ENCODE peak calls at places on chromosomes 2 and 18, in nine cellular contexts. K is neuronal stem cell, X is A549, W is RWPE1, H is SJCRH30, B is GM23248, L is heart left ventricle, Y is GM12878, E is substantia nigra. Z is an unnamed sample.

GRCh38 chr2:218888341-218888740 is 7.7 kb downstream of the WNT10A start:
- DNase-seq in K (no peak), X (no peak), W (no peak), H (no peak), B (no peak), L (no peak), Y (no peak), E (no peak), Z (no peak)

GRCh38 chr2:121731366-121731765 is 5.3 kb downstream of the NIFK start:
- DNase-seq in K (no peak), X (no peak), W (no peak), H (no peak), B (no peak), L (no peak), Y (no peak), E (no peak), Z (no peak)

GRCh38 chr2:26820932-26821331 is 27.0 kb upstream of the DPYSL5 start:
- DNase-seq in K (no peak), X (no peak), W (no peak), H (no peak), B (no peak), L (no peak), Y (no peak), E (no peak), Z (no peak)

GRCh38 chr2:141707486-141707885 is 423.3 kb downstream of the LRP1B start:
- DNase-seq in K (no peak), X (no peak), W (no peak), H (no peak), B (no peak), L (no peak), Y (no peak), E (no peak), Z (no peak)

GRCh38 chr2:177596866-177597265 is 204.3 kb downstream of the AGPS start:
- DNase-seq in K (no peak), X (no peak), W (no peak), H (no peak), B (no peak), L (no peak), Y (no peak), E (no peak), Z (no peak)

GRCh38 chr2:164839914-164840457 is 1.6 kb downstream of the COBLL1 start:
- DNase-seq in K (no peak), X (no peak), W (peak), H (peak), B (peak), L (no peak), Y (no peak), E (no peak), Z (peak)

GRCh38 chr2:176852667-176853066 is 359.9 kb upstream of the HNRNPA3 start:
- DNase-seq in K (no peak), X (no peak), W (no peak), H (no peak), B (no peak), L (no peak), Y (no peak), E (no peak), Z (no peak)

GRCh38 chr2:121008978-121009377 is 273.3 kb downstream of the GLI2 start:
- DNase-seq in K (no peak), X (no peak), W (no peak), H (no peak), B (no peak), L (no peak), Y (no peak), E (no peak), Z (no peak)

GRCh38 chr2:68345129-68345875 is 19.8 kb upstream of the PLEK start:
- DNase-seq in K (no peak), X (no peak), W (no peak), H (peak), B (no peak), L (no peak), Y (no peak), E (no peak), Z (no peak)

GRCh38 chr2:15076668-15077067 is 444.2 kb downstream of the LRATD1 start:
- DNase-seq in K (no peak), X (no peak), W (no peak), H (no peak), B (no peak), L (no peak), Y (no peak), E (no peak), Z (no peak)

GRCh38 chr2:43000242-43001054 is 208.1 kb upstream of the HAAO start:
- DNase-seq in K (no peak), X (no peak), W (no peak), H (peak), B (no peak), L (no peak), Y (no peak), E (peak), Z (no peak)

GRCh38 chr2:60873381-60873780 is 8.0 kb upstream of the REL start:
- DNase-seq in K (no peak), X (no peak), W (no peak), H (no peak), B (no peak), L (no peak), Y (peak), E (no peak), Z (no peak)

GRCh38 chr2:57330447-57330846 is 716.2 kb upstream of the VRK2 start:
- DNase-seq in K (no peak), X (no peak), W (peak), H (no peak), B (peak), L (no peak), Y (no peak), E (no peak), Z (no peak)

GRCh38 chr2:220341014-220341413 is 713.6 kb downstream of the SLC4A3 start:
- DNase-seq in K (no peak), X (no peak), W (no peak), H (no peak), B (no peak), L (no peak), Y (no peak), E (no peak), Z (no peak)

GRCh38 chr2:212922701-212923100 is 228.7 kb downstream of the IKZF2 start:
- DNase-seq in K (no peak), X (no peak), W (no peak), H (no peak), B (peak), L (no peak), Y (no peak), E (no peak), Z (no peak)

GRCh38 chr18:50973367-50974126 is 5.7 kb downstream of the ELAC1 start:
- DNase-seq in K (no peak), X (peak), W (peak), H (no peak), B (peak), L (no peak), Y (no peak), E (no peak), Z (peak)

GRCh38 chr2:37377187-37377532 is 32.7 kb downstream of the QPCT start:
- DNase-seq in K (no peak), X (no peak), W (no peak), H (no peak), B (peak), L (no peak), Y (peak), E (no peak), Z (no peak)

GRCh38 chr18:7803956-7804469 is 236.9 kb downstream of the PTPRM start:
- DNase-seq in K (no peak), X (no peak), W (no peak), H (no peak), B (no peak), L (no peak), Y (no peak), E (no peak), Z (no peak)

GRCh38 chr2:85601771-85602475 is 575 bp downstream of the TMEM150A start:
- DNase-seq in K (no peak), X (no peak), W (no peak), H (no peak), B (peak), L (peak), Y (no peak), E (peak), Z (no peak)

GRCh38 chr2:29747786-29748470 is 173.5 kb downstream of the ALK start:
- DNase-seq in K (no peak), X (peak), W (peak), H (peak), B (peak), L (no peak), Y (no peak), E (no peak), Z (peak)

GRCh38 chr2:69177063-69177771 is 164.2 kb downstream of the ANTXR1 start:
- DNase-seq in K (no peak), X (no peak), W (no peak), H (peak), B (peak), L (peak), Y (no peak), E (no peak), Z (no peak)

GRCh38 chr2:138423198-138423597 is 78.4 kb upstream of the SPOPL start:
- DNase-seq in K (no peak), X (no peak), W (no peak), H (no peak), B (no peak), L (no peak), Y (no peak), E (no peak), Z (no peak)

GRCh38 chr2:1969701-1970015 is 225.3 kb upstream of the PXDN start:
- DNase-seq in K (no peak), X (no peak), W (no peak), H (no peak), B (no peak), L (no peak), Y (no peak), E (no peak), Z (no peak)

GRCh38 chr2:3198119-3198518 is 179.5 kb downstream of the EIPR1 start:
- DNase-seq in K (peak), X (no peak), W (no peak), H (no peak), B (no peak), L (no peak), Y (no peak), E (no peak), Z (no peak)

GRCh38 chr18:26940744-26941398 is 75.4 kb upstream of the AQP4 start:
- DNase-seq in K (no peak), X (no peak), W (no peak), H (no peak), B (no peak), L (peak), Y (no peak), E (no peak), Z (no peak)
- H3K27ac ChIP-seq in K (no peak), X (no peak), W (no peak), H (no peak), B (no peak), L (no peak), Y (no peak), E (peak), Z (no peak)

GRCh38 chr2:168216351-168217005 is 30.9 kb downstream of the STK39 start:
- DNase-seq in K (no peak), X (no peak), W (no peak), H (no peak), B (peak), L (no peak), Y (no peak), E (no peak), Z (no peak)
- H3K27ac ChIP-seq in K (no peak), X (no peak), W (no peak), H (no peak), B (no peak), L (no peak), Y (no peak), E (no peak), Z (no peak)

DNA sequence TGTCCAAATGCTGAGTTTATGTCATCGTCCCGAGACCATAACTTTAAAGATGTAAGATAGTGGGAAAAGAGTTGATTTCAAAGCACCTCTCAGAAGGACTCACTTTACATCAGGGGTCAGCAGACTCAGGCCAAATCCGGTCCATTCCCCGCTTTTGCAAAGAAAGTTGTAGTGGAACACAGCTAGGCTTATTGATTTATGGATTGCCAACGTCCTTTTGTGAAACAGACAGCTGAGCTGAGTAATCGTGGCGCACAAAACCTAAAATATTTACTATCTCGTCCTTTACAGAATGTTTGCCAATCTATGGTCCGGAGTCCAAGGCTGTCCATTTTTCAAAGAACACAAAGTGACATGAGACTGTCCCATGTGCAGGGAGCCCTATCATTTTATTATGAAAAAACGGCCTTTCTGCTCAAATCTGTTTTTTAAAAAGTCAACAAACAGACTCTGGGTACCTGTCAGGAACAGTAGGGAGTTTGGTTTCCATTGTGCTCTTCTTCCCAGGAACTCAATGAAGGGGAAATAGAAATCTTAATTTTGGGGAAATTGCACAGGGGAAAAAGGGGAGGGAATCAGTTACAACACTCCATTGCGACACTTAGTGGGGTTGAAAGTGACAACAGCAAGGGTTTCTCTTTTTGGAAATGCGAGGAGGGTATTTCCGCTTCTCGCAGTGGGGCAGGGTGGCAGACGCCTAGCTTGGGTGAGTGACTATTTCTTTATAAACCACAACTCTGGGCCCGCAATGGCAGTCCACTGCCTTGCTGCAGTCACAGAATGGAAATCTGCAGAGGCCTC is at the start of gene IL1RN:
- DNase-seq in K (no peak), X (no peak), W (no peak), H (no peak), B (no peak), L (peak), Y (no peak), E (peak), Z (no peak)
- H3K27ac ChIP-seq in K (no peak), X (no peak), W (no peak), H (no peak), B (no peak), L (no peak), Y (no peak), E (no peak), Z (no peak)

DNA sequence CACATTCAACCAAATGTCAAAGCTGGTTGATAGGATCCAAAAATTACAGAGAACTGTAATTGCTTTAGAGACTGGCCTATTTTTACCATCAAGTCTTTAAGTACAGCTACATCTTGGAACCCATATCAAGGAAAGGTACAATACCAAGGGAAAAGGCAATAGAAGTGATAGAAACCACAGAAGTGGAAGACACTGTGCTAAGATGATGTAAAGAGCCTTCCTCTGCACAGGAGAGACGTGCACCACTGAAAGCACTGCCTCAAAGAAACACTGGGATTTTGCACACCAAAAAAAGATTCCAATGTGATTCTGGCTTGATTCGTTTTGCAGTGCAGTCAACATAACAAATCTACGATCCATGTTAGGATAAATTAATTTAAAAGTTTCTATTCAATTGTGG is 103.1 kb downstream of the BCL2 start:
- DNase-seq in K (no peak), X (no peak), W (no peak), H (no peak), B (peak), L (no peak), Y (no peak), E (no peak), Z (no peak)
- H3K27ac ChIP-seq in K (no peak), X (no peak), W (no peak), H (no peak), B (no peak), L (no peak), Y (peak), E (no peak), Z (no peak)

DNA sequence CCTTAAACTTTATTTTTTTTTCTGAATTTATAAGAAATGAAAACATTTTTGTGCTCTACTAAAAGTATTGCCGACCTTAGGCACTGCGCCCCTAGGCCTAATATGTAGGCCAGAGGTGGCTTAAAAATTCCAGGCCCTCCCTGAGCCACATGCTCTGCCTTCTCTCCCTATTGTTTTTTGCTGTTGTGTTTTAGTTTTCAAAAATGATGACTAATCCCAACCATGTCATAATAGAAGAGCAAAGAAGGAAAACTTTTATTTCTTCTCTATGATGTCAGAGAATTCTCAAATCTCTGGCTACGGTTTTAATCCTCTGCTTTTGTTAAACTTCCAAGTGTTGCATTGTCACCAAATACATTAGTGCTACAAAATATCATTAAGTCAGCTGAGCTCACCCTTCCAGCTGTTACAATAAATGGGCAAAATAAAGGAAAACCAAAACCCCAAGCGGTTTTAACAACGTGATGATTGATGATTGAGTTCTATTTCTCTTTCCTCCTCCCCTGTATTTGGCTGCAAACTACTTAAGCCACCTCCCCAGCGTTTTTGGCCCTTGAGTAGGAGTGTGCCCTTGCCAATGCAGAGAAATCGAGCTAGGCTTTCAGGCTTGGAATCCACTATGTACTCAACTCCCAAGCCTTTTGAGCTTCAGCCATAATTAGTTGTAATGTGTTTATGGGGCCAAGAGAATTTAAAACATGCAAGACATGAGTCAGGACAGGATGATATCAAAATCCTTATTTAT is 163.5 kb upstream of the POU3F3 start:
- DNase-seq in K (no peak), X (no peak), W (no peak), H (no peak), B (peak), L (no peak), Y (no peak), E (no peak), Z (no peak)
- H3K27ac ChIP-seq in K (no peak), X (no peak), W (no peak), H (no peak), B (no peak), L (no peak), Y (no peak), E (no peak), Z (no peak)

GRCh38 chr2:230658577-230658876 is 54.1 kb upstream of the CAB39 start:
- DNase-seq in K (no peak), X (no peak), W (no peak), H (no peak), B (no peak), L (no peak), Y (no peak), E (no peak), Z (no peak)

GRCh38 chr2:230660294-230661060 is 52.2 kb upstream of the CAB39 start:
- DNase-seq in K (no peak), X (no peak), W (no peak), H (no peak), B (no peak), L (peak), Y (peak), E (peak), Z (no peak)

GRCh38 chr2:230664128-230664527 is 48.5 kb upstream of the CAB39 start:
- DNase-seq in K (no peak), X (no peak), W (no peak), H (no peak), B (peak), L (peak), Y (no peak), E (peak), Z (no peak)

GRCh38 chr2:230658877-230659652 is 53.6 kb upstream of the CAB39 start:
- DNase-seq in K (no peak), X (no peak), W (no peak), H (no peak), B (no peak), L (no peak), Y (peak), E (no peak), Z (no peak)

DNA sequence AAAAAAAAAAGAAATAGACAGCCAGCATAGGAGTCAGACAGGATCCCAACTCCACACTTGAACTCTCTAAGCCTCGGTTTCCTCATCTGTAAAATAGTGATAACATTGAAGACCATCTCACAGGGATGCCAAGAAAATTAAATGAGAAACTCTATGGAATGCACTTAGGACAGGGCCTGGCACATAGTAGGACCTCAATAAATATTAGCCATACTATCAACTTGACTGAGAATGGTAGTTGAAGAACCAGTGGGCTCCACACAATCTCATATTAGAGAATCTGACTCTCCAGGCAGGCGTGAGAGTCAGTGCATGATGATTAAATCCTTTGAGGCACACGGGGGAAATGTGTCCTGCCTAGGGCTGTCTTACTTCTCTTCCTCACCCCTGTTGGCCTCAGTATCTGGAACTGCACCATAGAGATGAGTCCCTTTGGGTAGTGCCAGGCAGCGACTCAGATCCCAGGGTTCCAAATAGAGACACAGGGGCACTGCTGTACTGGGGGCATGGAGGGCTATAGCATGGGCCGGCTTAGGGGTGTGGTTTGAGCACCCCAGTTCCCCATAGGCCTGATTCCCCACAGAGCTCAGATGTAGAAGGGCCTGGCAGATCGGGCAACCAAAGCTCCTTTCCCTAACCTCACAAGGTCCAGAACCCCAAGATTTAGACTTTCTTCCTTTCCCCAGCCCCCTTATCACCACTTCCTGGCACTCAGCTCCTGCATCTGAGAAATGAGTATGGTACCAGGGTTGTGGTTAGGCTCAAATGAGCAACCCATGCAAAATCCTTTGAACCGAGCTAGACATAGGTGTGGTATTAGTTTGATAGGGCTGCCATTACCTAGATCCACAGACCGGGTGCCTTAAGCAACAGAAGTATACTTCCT is 51.3 kb upstream of the CAB39 start:
- DNase-seq in K (no peak), X (no peak), W (no peak), H (no peak), B (no peak), L (no peak), Y (peak), E (no peak), Z (no peak)
- H3K27ac ChIP-seq in K (no peak), X (no peak), W (no peak), H (no peak), B (no peak), L (no peak), Y (peak), E (no peak), Z (no peak)

Z was measured in epithelial cell of prostate.